ENCODE peak calls at places on chromosomes 6 and 20, in four cellular contexts. V is NCI-H1105 treated with DMSO at 0.1 percent for 48 hours; K is activated CD4-positive, alpha-beta T cell treated with anti-CD3 and anti-CD28 coated beads for 24 hours; M is CD8-positive, alpha-beta T cell. B is an unnamed sample.

GRCh38 chr6:4271761-4272505 is 136.6 kb upstream of the ECI2 start:
- DNase-seq in V (no peak), M (no peak), K (no peak), B (no peak)

GRCh38 chr20:48783533-48784272 is 44.1 kb downstream of the PREX1 start:
- DNase-seq in V (no peak), M (no peak), K (no peak), B (no peak)

GRCh38 chr6:74826318-74826717 is 379.5 kb downstream of the COL12A1 start:
- DNase-seq in K (no peak), V (no peak), M (no peak), B (no peak)

GRCh38 chr6:5989141-5989723 is 17.5 kb downstream of the NRN1 start:
- DNase-seq in M (no peak), V (no peak), K (no peak), B (no peak)

GRCh38 chr6:36032245-36032644 is 4.6 kb downstream of the MAPK14 start:
- DNase-seq in M (no peak), V (no peak), K (no peak), B (no peak)

GRCh38 chr6:150229775-150230561 is 87.1 kb downstream of the PPP1R14C start:
- DNase-seq in K (no peak), V (no peak), M (no peak), B (no peak)

GRCh38 chr20:45041464-45042337 is 59.2 kb downstream of the KCNS1 start:
- DNase-seq in M (no peak), V (peak), K (no peak), B (peak)

GRCh38 chr6:11323666-11324452 is 91.4 kb upstream of the NEDD9 start:
- DNase-seq in M (no peak), K (no peak), V (no peak), B (no peak)

GRCh38 chr20:57179265-57179664 is 87.2 kb downstream of the BMP7 start:
- DNase-seq in V (no peak), M (no peak), K (no peak), B (no peak)

GRCh38 chr6:140711019-140711613 is 1336.7 kb upstream of the CITED2 start:
- DNase-seq in M (no peak), K (no peak), V (no peak), B (no peak)

GRCh38 chr6:157985378-157986155 is 3.9 kb downstream of the SYNJ2 start:
- DNase-seq in V (peak), K (no peak), M (no peak), B (peak)

GRCh38 chr6:45163952-45164766 is 164.0 kb upstream of the RUNX2 start:
- DNase-seq in M (no peak), K (no peak), V (no peak), B (no peak)

GRCh38 chr20:24418731-24419130 is 50.7 kb upstream of the SYNDIG1 start:
- DNase-seq in V (no peak), M (no peak), K (no peak), B (no peak)

GRCh38 chr6:32796848-32797776 is 19.7 kb downstream of the HLA-DOB start:
- DNase-seq in K (peak), V (peak), M (peak), B (peak)

GRCh38 chr20:10626896-10627295 is 46.9 kb downstream of the JAG1 start:
- DNase-seq in M (no peak), K (no peak), V (no peak), B (no peak)

GRCh38 chr20:60011512-60012507 is 53.6 kb downstream of the CDH26 start:
- DNase-seq in M (no peak), V (peak), K (no peak), B (no peak)

GRCh38 chr6:149484733-149485700 is at the start of gene ZC3H12D:
- DNase-seq in V (no peak), K (peak), M (peak), B (peak)

GRCh38 chr6:42313038-42313437 is 95.4 kb upstream of the MRPS10 start:
- DNase-seq in K (no peak), M (no peak), V (no peak), B (no peak)

GRCh38 chr20:58829531-58829941 is 21.2 kb downstream of the GNAS-AS1 start:
- DNase-seq in K (no peak), V (no peak), M (no peak), B (no peak)

GRCh38 chr20:50283922-50284810 is 93.5 kb downstream of the CEBPB start:
- DNase-seq in K (no peak), V (no peak), M (no peak), B (peak)

GRCh38 chr6:53837875-53838806 is 43.3 kb downstream of the LRRC1 start:
- DNase-seq in V (peak), M (no peak), K (no peak), B (no peak)

B was measured in PC-9.